ENCODE peak calls at places on chromosomes 16 and 17, in seven cellular contexts. L is AG10803, I is IMR-90, E is SK-N-SH, N is colonic mucosa, V is H1, G is heart left ventricle. O is an unnamed sample.

GRCh38 chr17:16948587-16949376 is 23.1 kb downstream of the TNFRSF13B start:
- DNase-seq in V (no peak), G (no peak), I (no peak), L (no peak), E (no peak), N (no peak), O (no peak)

GRCh38 chr16:71923941-71924690 is 28.8 kb downstream of the IST1 start:
- DNase-seq in L (peak; percentile 67), V (no peak), E (no peak), I (no peak), N (no peak), G (no peak), O (no peak)

GRCh38 chr17:68324114-68324513 is 32.8 kb downstream of the ARSG start:
- DNase-seq in V (no peak), N (no peak), E (no peak), I (no peak), L (no peak), G (no peak), O (no peak)

GRCh38 chr16:30904114-30904780 is 7.8 kb downstream of the CTF1 start:
- DNase-seq in V (no peak), G (no peak), N (no peak), I (no peak), L (no peak), E (no peak), O (no peak)

GRCh38 chr17:49836111-49837030 is 11.5 kb downstream of the TAC4 start:
- DNase-seq in V (no peak), N (peak; percentile 57), G (no peak), L (peak; percentile 78), I (peak; percentile 68), E (no peak), O (no peak)

GRCh38 chr17:82933006-82933310 is 93.1 kb upstream of the ZNF750 start:
- DNase-seq in G (peak; percentile 13), L (no peak), E (no peak), N (no peak), V (no peak), I (no peak), O (no peak)

GRCh38 chr17:51120357-51120738 is 320 bp downstream of the SPAG9 start:
- DNase-seq in L (no peak), V (no peak), E (peak; percentile 83), I (peak; percentile 14), N (peak; percentile 56), G (no peak), O (no peak)

GRCh38 chr16:46648656-46649055 is 27.5 kb upstream of the SHCBP1 start:
- DNase-seq in I (no peak), L (no peak), E (no peak), N (no peak), V (no peak), G (no peak), O (no peak)

GRCh38 chr17:49358638-49359247 is 3.3 kb downstream of the ZNF652 start:
- DNase-seq in N (no peak), V (no peak), L (no peak), I (no peak), E (no peak), G (no peak), O (no peak)

GRCh38 chr17:78940708-78941107 is 15.5 kb upstream of the TIMP2 start:
- DNase-seq in I (peak; percentile 54), V (no peak), N (no peak), L (no peak), E (no peak), G (no peak), O (no peak)

GRCh38 chr16:52456368-52456767 is 90.6 kb downstream of the TOX3 start:
- DNase-seq in E (no peak), L (no peak), N (no peak), V (no peak), I (no peak), G (no peak), O (no peak)

GRCh38 chr16:81716478-81717210 is 62.4 kb upstream of the PLCG2 start:
- DNase-seq in G (no peak), I (no peak), E (no peak), N (no peak), L (no peak), V (no peak), O (no peak)

GRCh38 chr17:74393323-74393942 is 26.1 kb downstream of the GPR142 start:
- DNase-seq in E (no peak), G (no peak), L (no peak), I (no peak), N (no peak), V (no peak), O (no peak)

GRCh38 chr17:77923135-77923534 is 35.4 kb upstream of the TNRC6C start:
- DNase-seq in E (no peak), G (no peak), L (no peak), I (no peak), V (no peak), N (no peak), O (no peak)

GRCh38 chr16:83956336-83957289 is 3.6 kb downstream of the OSGIN1 start:
- DNase-seq in G (peak; percentile 79), V (peak; percentile 76), E (peak; percentile 88), I (peak; percentile 72), N (peak; percentile 86), L (peak; percentile 69), O (peak; percentile 96)

GRCh38 chr17:48074322-48075054 is 26.3 kb downstream of the NFE2L1 start:
- DNase-seq in G (peak; percentile 80), L (peak; percentile 82), E (peak; percentile 77), N (peak; percentile 88), V (no peak), I (peak; percentile 82), O (peak; percentile 80)

GRCh38 chr17:48071654-48072053 is 23.5 kb downstream of the NFE2L1 start:
- DNase-seq in G (no peak), E (no peak), L (peak; percentile 70), I (peak; percentile 36), V (no peak), N (no peak), O (no peak)

GRCh38 chr17:48081858-48082257 is 19.4 kb downstream of the CBX1 start:
- DNase-seq in N (no peak), G (no peak), I (no peak), E (no peak), L (no peak), V (no peak), O (no peak)

GRCh38 chr17:48077555-48077954 is 23.7 kb downstream of the CBX1 start:
- DNase-seq in E (no peak), I (no peak), V (no peak), G (no peak), L (no peak), N (no peak), O (no peak)
- TF ChIP-seq CTCF in E (no peak), I (no peak), V (no peak), G (no peak), L (no peak), N (no peak), O (no peak)

GRCh38 chr17:76585649-76586593 is at the start of gene ST6GALNAC2:
- DNase-seq in E (peak; percentile 94), G (peak; percentile 65), L (peak; percentile 29), I (no peak), N (peak; percentile 75), V (no peak), O (peak; percentile 49)
- TF ChIP-seq CTCF in E (peak; percentile 38), G (peak; percentile 57), L (peak; percentile 13), I (peak; percentile 39), N (no peak), V (no peak), O (no peak)

DNA sequence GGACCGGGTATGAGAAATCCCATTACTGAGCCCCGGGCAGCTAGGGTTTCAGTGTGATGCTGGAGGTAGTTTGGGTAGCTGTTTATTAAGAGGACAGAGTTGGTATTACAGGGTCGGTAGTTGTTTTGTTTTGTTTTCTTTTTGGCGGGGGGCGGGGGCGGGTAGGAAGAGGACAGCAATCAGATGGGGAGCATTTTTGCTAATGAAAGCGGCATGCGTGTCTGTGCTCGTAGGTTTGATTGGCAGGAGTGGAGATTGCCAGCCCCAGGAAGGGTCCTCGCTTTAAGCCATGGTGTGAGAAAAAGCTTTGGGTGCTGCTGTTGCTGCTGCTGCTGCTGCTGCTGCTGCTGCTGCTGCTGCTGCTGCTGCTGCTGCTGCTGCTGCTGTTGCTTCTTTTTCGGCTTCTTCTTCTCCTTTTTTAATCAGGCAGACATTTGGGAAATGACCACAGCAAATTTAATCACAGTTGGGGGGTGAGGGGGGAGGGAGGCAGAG is 498.5 kb upstream of the ZFHX3 start:
- DNase-seq in E (peak; percentile 71), L (no peak), N (no peak), G (no peak), V (no peak), I (no peak), O (no peak)
- TF ChIP-seq CTCF in E (no peak), L (no peak), N (no peak), G (no peak), V (no peak), I (no peak), O (peak; percentile 37)

GRCh38 chr16:2929693-2930092 is 18.0 kb downstream of the FLYWCH1 start:
- DNase-seq in N (no peak), L (no peak), V (no peak), E (no peak), G (no peak), I (no peak), O (no peak)

GRCh38 chr16:2924901-2925820 is 13.4 kb downstream of the FLYWCH1 start:
- DNase-seq in E (peak; percentile 11), N (no peak), G (no peak), I (peak; percentile 33), V (no peak), L (no peak), O (peak; percentile 58)

GRCh38 chr16:2925951-2926659 is 14.4 kb downstream of the FLYWCH1 start:
- DNase-seq in V (no peak), L (no peak), N (no peak), E (no peak), G (no peak), I (no peak), O (no peak)

GRCh38 chr16:2928796-2929195 is 17.1 kb downstream of the FLYWCH1 start:
- DNase-seq in N (no peak), I (no peak), L (no peak), G (no peak), E (no peak), V (no peak), O (no peak)

GRCh38 chr16:2926660-2927646 is 15.2 kb downstream of the FLYWCH1 start:
- DNase-seq in E (peak; percentile 86), N (peak; percentile 93), G (peak; percentile 80), I (peak; percentile 80), V (no peak), L (peak; percentile 78), O (peak; percentile 85)
- TF ChIP-seq CTCF in E (peak; percentile 94), N (peak; percentile 98), G (peak; percentile 99), I (peak; percentile 95), V (peak; percentile 96), L (peak; percentile 83), O (peak; percentile 98)

DNA sequence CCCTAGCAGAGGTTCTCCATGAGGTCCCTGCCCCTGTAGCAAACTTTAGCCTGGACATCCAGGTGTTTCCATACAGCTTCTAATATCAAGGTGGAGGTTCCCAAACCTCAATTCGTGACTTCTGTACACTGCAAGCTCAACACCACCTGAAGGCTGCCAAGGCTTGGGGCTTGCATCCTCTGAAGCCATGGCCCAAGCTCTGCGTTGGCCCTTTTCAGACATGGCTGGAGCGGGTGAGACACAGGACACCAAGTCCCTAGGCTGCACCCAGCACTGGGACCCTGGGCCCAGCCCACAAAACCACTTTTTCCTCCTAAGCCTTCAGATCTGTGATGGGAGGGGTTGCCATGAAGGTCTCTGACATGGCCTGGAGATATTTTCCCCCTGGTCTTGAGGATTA is 1292.0 kb downstream of the CDH8 start:
- DNase-seq in V (no peak), E (no peak), L (no peak), N (no peak), I (no peak), G (no peak), O (no peak)
- TF ChIP-seq CTCF in V (no peak), E (no peak), L (no peak), N (no peak), I (no peak), G (no peak), O (no peak)

O was measured in glutamatergic neuron.